ENCODE peak calls at places on chromosomes 3 and 15, in eight cellular contexts. W, V, H, O, J, D, N and B are unnamed samples.

GRCh38 chr15:90665288-90666134 is 51.6 kb upstream of the BLM start:
- DNase-seq in W (peak), V (peak), H (peak), O (peak), J (peak), D (peak), N (peak), B (no peak)

GRCh38 chr3:69144631-69145244 is 22.3 kb upstream of the LMOD3 start:
- DNase-seq in W (no peak), V (no peak), H (no peak), O (peak), J (no peak), D (no peak), N (no peak), B (no peak)

GRCh38 chr3:152961323-152961722 is 126.4 kb downstream of the P2RY1 start:
- DNase-seq in W (no peak), V (peak), H (no peak), O (no peak), J (no peak), D (no peak), N (no peak), B (no peak)

GRCh38 chr15:100131321-100132224 is 210.2 kb downstream of the ADAMTS17 start:
- DNase-seq in W (no peak), V (no peak), H (no peak), O (peak), J (peak), D (no peak), N (peak), B (no peak)

GRCh38 chr3:41900265-41900664 is 61.6 kb downstream of the ULK4 start:
- DNase-seq in W (no peak), V (no peak), H (no peak), O (no peak), J (no peak), D (no peak), N (no peak), B (no peak)

GRCh38 chr3:71258116-71258515 is 325.4 kb downstream of the FOXP1 start:
- DNase-seq in W (no peak), V (no peak), H (no peak), O (no peak), J (no peak), D (no peak), N (no peak), B (no peak)

GRCh38 chr15:81498314-81498713 is 124.3 kb upstream of the TMC3 start:
- DNase-seq in W (no peak), V (no peak), H (no peak), O (no peak), J (no peak), D (no peak), N (no peak), B (no peak)

GRCh38 chr3:25576836-25577454 is 87.8 kb downstream of the TOP2B start:
- DNase-seq in W (no peak), V (no peak), H (no peak), O (no peak), J (no peak), D (no peak), N (no peak), B (no peak)

GRCh38 chr15:79886119-79886518 is 10.7 kb downstream of the MTHFS start:
- DNase-seq in W (no peak), V (no peak), H (no peak), O (no peak), J (no peak), D (no peak), N (no peak), B (no peak)

GRCh38 chr3:190514163-190515153 is 573 bp downstream of the IL1RAP start:
- DNase-seq in W (peak), V (no peak), H (peak), O (peak), J (peak), D (peak), N (peak), B (no peak)

GRCh38 chr15:72737723-72738122 is 45.8 kb downstream of the ADPGK start:
- DNase-seq in W (no peak), V (no peak), H (no peak), O (no peak), J (no peak), D (no peak), N (no peak), B (no peak)

GRCh38 chr3:68997887-68998286 is 15.6 kb downstream of the EOGT start:
- DNase-seq in W (no peak), V (no peak), H (no peak), O (no peak), J (no peak), D (no peak), N (no peak), B (no peak)

GRCh38 chr3:32238816-32239637 is 547 bp downstream of the CMTM8 start:
- DNase-seq in W (no peak), V (peak), H (peak), O (peak), J (peak), D (peak), N (peak), B (no peak)

GRCh38 chr15:50871832-50872231 is 36.7 kb upstream of the AP4E1 start:
- DNase-seq in W (no peak), V (no peak), H (no peak), O (no peak), J (no peak), D (no peak), N (no peak), B (no peak)

GRCh38 chr3:101204246-101204645 is 116.1 kb downstream of the IMPG2 start:
- DNase-seq in W (no peak), V (no peak), H (no peak), O (no peak), J (no peak), D (no peak), N (no peak), B (no peak)

GRCh38 chr3:81554805-81555204 is 206.6 kb downstream of the GBE1 start:
- DNase-seq in W (no peak), V (no peak), H (no peak), O (no peak), J (no peak), D (no peak), N (no peak), B (no peak)

GRCh38 chr3:54826255-54826691 is 101.6 kb downstream of the LRTM1 start:
- DNase-seq in W (no peak), V (no peak), H (no peak), O (no peak), J (no peak), D (no peak), N (no peak), B (no peak)

GRCh38 chr3:101077361-101078011 is 84.3 kb upstream of the ABI3BP start:
- DNase-seq in W (no peak), V (no peak), H (no peak), O (no peak), J (no peak), D (no peak), N (no peak), B (no peak)

GRCh38 chr15:74783072-74783807 is 1.4 kb downstream of the CSK start:
- DNase-seq in W (no peak), V (no peak), H (peak), O (peak), J (peak), D (no peak), N (peak), B (no peak)

GRCh38 chr3:193086688-193087087 is 154.3 kb upstream of the PLAAT1 start:
- DNase-seq in W (no peak), V (no peak), H (no peak), O (no peak), J (no peak), D (no peak), N (no peak), B (no peak)

GRCh38 chr3:29324180-29324651 is 43.3 kb downstream of the RBMS3 start:
- DNase-seq in W (no peak), V (peak), H (peak), O (no peak), J (peak), D (peak), N (no peak), B (peak)

GRCh38 chr3:171385086-171385485 is 75.1 kb downstream of the TNIK start:
- DNase-seq in W (no peak), V (no peak), H (no peak), O (no peak), J (no peak), D (no peak), N (no peak), B (no peak)
- TF ChIP-seq POLR2AphosphoS5 in W (no peak), V (no peak), H (no peak), O (no peak), J (no peak), D (no peak), N (no peak), B (no peak)

DNA sequence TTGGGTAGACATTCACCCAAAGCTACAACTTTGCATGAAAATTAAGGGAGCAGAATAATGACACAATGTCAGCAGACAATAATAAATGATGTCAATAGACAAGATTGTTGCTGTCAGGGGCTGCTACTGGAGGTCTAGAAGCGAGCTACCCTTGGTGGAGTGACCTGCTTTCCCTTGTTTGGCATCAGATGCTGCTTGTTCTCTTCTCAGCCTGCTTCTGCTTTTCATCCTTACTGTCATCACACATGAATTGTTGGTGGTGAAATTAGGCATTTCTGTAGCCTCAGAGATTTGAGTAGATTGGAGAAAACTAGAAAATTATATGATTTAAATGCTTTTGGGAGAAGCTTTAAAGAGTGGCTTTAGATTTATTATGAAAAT is 193.8 kb downstream of the NR1D2 start:
- DNase-seq in W (no peak), V (no peak), H (no peak), O (no peak), J (no peak), D (no peak), N (no peak), B (no peak)
- TF ChIP-seq POLR2AphosphoS5 in W (no peak), V (no peak), H (no peak), O (no peak), J (peak), D (no peak), N (no peak), B (no peak)

GRCh38 chr3:195546130-195546560 is 3.0 kb upstream of the PPP1R2 start:
- DNase-seq in W (no peak), V (no peak), H (no peak), O (no peak), J (peak), D (peak), N (no peak), B (peak)
- TF ChIP-seq POLR2AphosphoS5 in W (peak), V (no peak), H (no peak), O (no peak), J (no peak), D (no peak), N (no peak), B (no peak)

DNA sequence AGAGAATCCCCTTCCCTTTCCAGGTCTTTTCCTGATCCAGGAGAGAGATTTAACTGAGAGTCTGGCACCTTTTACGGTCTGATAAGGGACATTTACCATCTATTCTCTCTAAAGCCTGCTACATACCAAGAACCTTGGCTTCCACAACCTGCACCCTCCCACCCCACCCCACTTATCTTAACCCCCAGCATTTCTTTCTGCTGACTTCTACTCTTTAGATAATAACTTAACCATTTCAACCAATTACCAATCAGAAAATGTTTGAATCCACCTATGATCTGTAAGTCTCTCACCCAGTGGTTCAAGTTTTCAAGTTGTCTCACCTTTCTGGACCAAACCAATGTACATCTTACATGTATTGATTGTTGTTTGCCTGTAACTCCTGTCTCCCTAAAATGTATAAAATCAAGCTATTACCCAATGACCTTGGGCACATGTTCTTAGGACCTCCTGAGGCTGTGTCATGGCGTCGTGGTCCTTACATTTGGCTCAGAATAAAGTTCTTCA is 74.0 kb downstream of the MCF2L2 start:
- DNase-seq in W (no peak), V (no peak), H (no peak), O (no peak), J (no peak), D (no peak), N (no peak), B (no peak)
- TF ChIP-seq POLR2AphosphoS5 in W (no peak), V (no peak), H (no peak), O (no peak), J (no peak), D (no peak), N (no peak), B (no peak)

GRCh38 chr15:76982356-76982755 is 12.6 kb upstream of the PSTPIP1 start:
- DNase-seq in W (no peak), V (no peak), H (no peak), O (no peak), J (no peak), D (no peak), N (no peak), B (no peak)
- TF ChIP-seq POLR2AphosphoS5 in W (no peak), V (no peak), H (no peak), O (no peak), J (no peak), D (no peak), N (no peak), B (no peak)